ENCODE peak calls at places on chromosome 4, in ten cellular contexts. G, X, Q, N, Z, E, M, L, D and F are unnamed samples.
A peak's percentile ranks its signal among the peaks of the same experiment; 100 is the strongest.

GRCh38 chr4:140357868-140358267 is 15.6 kb upstream of the SCOC start:
- DNase-seq in G (no peak), X (no peak), Q (no peak), N (no peak), Z (peak; percentile 54), E (no peak), M (no peak), L (no peak), D (no peak), F (no peak)

GRCh38 chr4:68361146-68361589 is 11.3 kb upstream of the YTHDC1 start:
- DNase-seq in G (peak; percentile 72), X (no peak), Q (no peak), N (no peak), Z (no peak), E (no peak), M (peak; percentile 95), L (peak; percentile 66), D (peak; percentile 47), F (no peak)

GRCh38 chr4:150561338-150561737 is 20.6 kb upstream of the MAB21L2 start:
- DNase-seq in G (no peak), X (no peak), Q (no peak), N (no peak), Z (no peak), E (no peak), M (no peak), L (no peak), D (no peak), F (no peak)

GRCh38 chr4:181258569-181258968 is 984.6 kb upstream of the TENM3 start:
- DNase-seq in G (no peak), X (no peak), Q (no peak), N (no peak), Z (peak; percentile 55), E (no peak), M (no peak), L (no peak), D (no peak), F (no peak)

GRCh38 chr4:131974730-131975129 is 1174.4 kb upstream of the PCDH10 start:
- DNase-seq in G (peak; percentile 4), X (no peak), Q (no peak), N (no peak), Z (no peak), E (no peak), M (peak; percentile 18), L (no peak), D (peak; percentile 12), F (no peak)

GRCh38 chr4:47469951-47470350 is 6.4 kb upstream of the COMMD8 start:
- DNase-seq in G (peak; percentile 76), X (no peak), Q (no peak), N (no peak), Z (no peak), E (no peak), M (peak; percentile 17), L (no peak), D (peak; percentile 10), F (no peak)

GRCh38 chr4:186770446-186771175 is 47.0 kb upstream of the FAT1 start:
- DNase-seq in G (peak; percentile 87), X (no peak), Q (no peak), N (no peak), Z (no peak), E (no peak), M (peak; percentile 67), L (peak; percentile 57), D (peak; percentile 74), F (no peak)

GRCh38 chr4:37885496-37885895 is 5.4 kb upstream of the TBC1D1 start:
- DNase-seq in G (no peak), X (no peak), Q (no peak), N (no peak), Z (no peak), E (no peak), M (peak; percentile 41), L (no peak), D (peak; percentile 78), F (no peak)

GRCh38 chr4:83771113-83771705 is 235.3 kb downstream of the GPAT3 start:
- DNase-seq in G (peak; percentile 82), X (peak; percentile 33), Q (peak; percentile 72), N (peak; percentile 34), Z (peak; percentile 87), E (peak; percentile 4), M (peak; percentile 46), L (no peak), D (peak; percentile 65), F (peak; percentile 62)

GRCh38 chr4:16449381-16449780 is 223.1 kb upstream of the TAPT1 start:
- DNase-seq in G (no peak), X (no peak), Q (no peak), N (no peak), Z (no peak), E (no peak), M (no peak), L (no peak), D (no peak), F (no peak)

GRCh38 chr4:16450031-16450430 is 223.8 kb upstream of the TAPT1 start:
- DNase-seq in G (no peak), X (no peak), Q (no peak), N (no peak), Z (no peak), E (no peak), M (no peak), L (no peak), D (no peak), F (no peak)

GRCh38 chr4:16448240-16448639 is 222.0 kb upstream of the TAPT1 start:
- DNase-seq in G (no peak), X (no peak), Q (no peak), N (no peak), Z (no peak), E (no peak), M (no peak), L (no peak), D (no peak), F (no peak)

DNA sequence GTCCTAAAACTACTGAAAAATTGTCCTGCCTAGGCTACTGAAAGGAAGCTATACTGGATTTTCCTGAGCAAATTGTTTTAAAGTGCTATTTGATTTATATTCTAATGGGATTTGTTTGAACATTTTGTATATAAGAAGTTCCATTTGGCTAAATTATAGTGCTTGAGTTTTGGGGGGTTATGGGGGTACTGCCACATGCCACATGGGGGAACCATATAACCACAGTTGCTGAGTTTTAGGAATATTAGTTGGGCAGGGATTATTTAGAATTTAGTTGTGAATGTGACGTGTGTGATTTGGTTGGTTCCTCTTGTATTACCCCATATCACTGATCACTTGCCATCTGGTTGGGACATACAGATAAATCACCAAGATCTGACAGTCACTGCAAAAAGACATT is 224.5 kb upstream of the TAPT1 start:
- DNase-seq in G (peak; percentile 12), X (no peak), Q (no peak), N (no peak), Z (no peak), E (no peak), M (peak; percentile 8), L (no peak), D (peak; percentile 19), F (no peak)
- TF ChIP-seq CTCF in G (peak; percentile 53), X (no peak), Q (peak; percentile 40), N (no peak), Z (peak; percentile 22), E (no peak), M (peak; percentile 22), L (no peak), D (peak; percentile 30), F (no peak)

DNA sequence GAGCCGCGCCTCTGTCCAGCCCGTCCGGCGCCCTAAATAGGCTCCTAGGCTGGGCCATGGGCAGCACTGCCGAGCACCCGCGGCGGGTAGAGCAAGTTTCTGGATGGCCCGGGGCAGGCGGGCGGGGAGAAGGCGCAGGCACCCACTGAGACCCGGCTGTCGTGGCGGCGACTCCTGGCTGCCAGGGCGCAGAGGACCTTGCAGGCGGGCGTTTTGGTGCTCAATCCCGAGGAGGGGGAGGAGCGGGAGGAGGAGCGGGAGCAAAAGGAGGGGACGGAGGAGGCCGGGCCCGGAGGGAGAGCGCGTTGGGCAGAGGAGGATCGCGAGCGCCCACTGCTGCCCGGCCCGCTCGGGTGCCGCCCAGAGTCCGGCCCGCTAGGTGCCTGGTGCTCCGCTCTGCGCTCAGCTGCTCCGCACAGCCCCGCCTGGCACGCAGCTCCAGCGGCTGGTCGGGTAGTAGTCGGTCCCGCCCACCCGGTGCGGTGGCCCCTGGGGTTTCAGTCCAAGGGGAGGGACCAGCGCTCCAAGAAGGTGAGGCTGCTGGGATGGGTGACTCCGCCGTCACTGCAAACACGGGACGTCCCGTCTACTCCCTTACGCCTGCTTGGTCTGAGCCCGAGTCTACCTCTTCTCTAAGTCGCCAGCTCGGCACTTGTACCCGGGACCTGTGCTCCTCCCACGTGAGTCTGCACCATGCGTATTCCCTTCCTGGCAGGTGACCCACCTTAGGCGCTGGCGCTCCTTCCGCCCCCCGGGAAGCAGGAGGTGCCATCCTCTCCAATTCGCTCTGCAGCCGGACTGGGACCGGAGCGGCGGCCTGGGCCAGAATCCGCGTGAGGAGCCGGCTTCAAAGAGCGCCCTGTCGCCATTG is at the start of gene HS3ST1:
- DNase-seq in G (peak; percentile 45), X (peak; percentile 93), Q (peak; percentile 90), N (peak; percentile 80), Z (peak; percentile 94), E (peak; percentile 86), M (peak; percentile 13), L (peak; percentile 75), D (peak; percentile 84), F (peak; percentile 74)
- TF ChIP-seq CTCF in G (peak; percentile 48), X (peak; percentile 55), Q (peak; percentile 82), N (peak; percentile 31), Z (peak; percentile 88), E (peak; percentile 57), M (peak; percentile 35), L (peak; percentile 56), D (peak; percentile 80), F (peak; percentile 65)

GRCh38 chr4:76499461-76499860 is 64.4 kb downstream of the SHROOM3 start:
- DNase-seq in G (no peak), X (no peak), Q (no peak), N (no peak), Z (no peak), E (no peak), M (no peak), L (no peak), D (no peak), F (no peak)

DNA sequence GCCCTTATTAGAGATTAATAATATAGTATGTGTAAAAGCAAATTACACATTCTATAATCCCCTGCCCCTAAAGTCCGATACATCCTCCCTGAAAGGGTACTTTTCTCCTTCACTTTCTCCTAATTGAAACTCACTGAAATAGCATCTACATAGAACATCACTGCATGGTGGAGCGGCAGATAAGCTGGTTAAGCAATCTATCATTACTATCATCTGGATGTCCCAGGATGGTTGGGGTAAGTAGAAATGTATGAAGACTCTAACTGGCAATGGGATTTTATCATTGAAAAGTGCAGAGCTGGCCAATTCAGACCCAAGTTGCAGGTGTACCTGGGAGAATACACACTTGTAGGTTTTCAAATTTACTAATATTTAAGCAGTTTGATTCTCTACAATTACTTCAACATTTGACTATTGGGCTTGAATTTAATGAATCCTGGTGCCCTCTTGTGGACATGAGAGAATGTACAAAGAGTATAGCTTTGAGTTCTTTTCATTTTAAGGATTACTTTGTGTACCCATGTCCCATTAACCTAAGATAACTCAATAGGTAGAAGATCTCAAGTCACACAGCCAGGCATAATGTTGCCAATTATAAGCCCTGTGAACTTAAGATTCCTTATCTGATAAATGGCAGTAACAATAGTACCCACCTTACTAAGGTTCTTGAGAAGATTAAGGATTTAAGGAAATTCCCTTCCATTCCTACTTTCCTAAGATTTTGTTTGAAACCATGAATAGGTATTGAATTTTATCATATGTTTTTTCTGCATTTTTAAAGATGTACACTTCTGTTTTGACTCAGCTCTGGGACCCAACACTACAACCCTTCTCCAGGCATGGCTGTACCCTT is 69.8 kb downstream of the SHROOM3 start:
- DNase-seq in G (peak; percentile 78), X (no peak), Q (no peak), N (no peak), Z (no peak), E (peak; percentile 8), M (peak; percentile 65), L (no peak), D (peak; percentile 75), F (peak; percentile 23)
- TF ChIP-seq CTCF in G (peak; percentile 60), X (peak; percentile 65), Q (peak; percentile 83), N (no peak), Z (peak; percentile 87), E (peak; percentile 47), M (peak; percentile 57), L (peak; percentile 45), D (peak; percentile 64), F (peak; percentile 77)

GRCh38 chr4:120977435-120977997 is 55.0 kb upstream of the PRDM5 start:
- DNase-seq in G (peak; percentile 86), X (no peak), Q (peak; percentile 44), N (no peak), Z (peak; percentile 57), E (peak; percentile 43), M (peak; percentile 74), L (peak; percentile 5), D (peak; percentile 73), F (peak; percentile 9)
- TF ChIP-seq CTCF in G (peak; percentile 81), X (peak; percentile 45), Q (peak; percentile 62), N (peak; percentile 17), Z (peak; percentile 72), E (peak; percentile 25), M (peak; percentile 85), L (peak; percentile 53), D (peak; percentile 77), F (no peak)